ENCODE peak calls at places on chromosomes 6 and 20, in nine cellular contexts. R, A, H, Z, B, T, O, M and N are unnamed samples.

GRCh38 chr20:1904160-1904559 is 9.0 kb downstream of the SIRPA start:
- DNase-seq in A (no peak), B (no peak), R (no peak), H (peak), M (no peak), O (peak), T (no peak), Z (no peak), N (no peak)

GRCh38 chr20:7924692-7925091 is 15.6 kb downstream of the HAO1 start:
- DNase-seq in R (peak), H (peak), T (no peak), Z (no peak), M (peak), O (peak), A (peak), B (peak), N (no peak)

GRCh38 chr6:127518212-127518709 is 874 bp downstream of the MTCL3 start:
- DNase-seq in M (no peak), T (no peak), R (no peak), H (no peak), A (no peak), Z (no peak), O (peak), B (no peak), N (no peak)

GRCh38 chr6:144007779-144008500 is at the start of gene PLAGL1:
- DNase-seq in R (peak), O (peak), B (peak), H (peak), Z (peak), T (peak), A (peak), M (peak), N (peak)

GRCh38 chr6:144675231-144675861 is 390.2 kb downstream of the UTRN start:
- DNase-seq in Z (no peak), R (peak), O (peak), H (peak), B (peak), A (no peak), M (no peak), T (peak), N (no peak)

GRCh38 chr6:11214438-11214837 is 18.0 kb downstream of the NEDD9 start:
- DNase-seq in R (no peak), O (no peak), B (no peak), T (no peak), H (no peak), A (no peak), Z (no peak), M (no peak), N (no peak)

GRCh38 chr6:84027340-84028183 is 6.0 kb upstream of the MRAP2 start:
- DNase-seq in T (peak), O (peak), H (peak), Z (no peak), R (no peak), M (peak), B (peak), A (no peak), N (peak)

GRCh38 chr6:122878809-122879208 is 89.8 kb downstream of the SMPDL3A start:
- DNase-seq in T (no peak), Z (no peak), H (no peak), O (no peak), M (no peak), A (no peak), R (no peak), B (no peak), N (no peak)

GRCh38 chr6:152698692-152699091 is 995 bp downstream of the MYCT1 start:
- DNase-seq in H (no peak), B (no peak), Z (no peak), R (no peak), M (no peak), O (no peak), T (no peak), A (no peak), N (no peak)

GRCh38 chr20:3092611-3093379 is 8.3 kb upstream of the AVP start:
- DNase-seq in H (peak), R (no peak), M (peak), O (peak), A (no peak), B (no peak), T (no peak), Z (no peak), N (no peak)
- H3K9ac ChIP-seq in H (peak), R (peak), M (peak), O (no peak), A (no peak), B (no peak), T (no peak), Z (no peak), N (no peak)

DNA sequence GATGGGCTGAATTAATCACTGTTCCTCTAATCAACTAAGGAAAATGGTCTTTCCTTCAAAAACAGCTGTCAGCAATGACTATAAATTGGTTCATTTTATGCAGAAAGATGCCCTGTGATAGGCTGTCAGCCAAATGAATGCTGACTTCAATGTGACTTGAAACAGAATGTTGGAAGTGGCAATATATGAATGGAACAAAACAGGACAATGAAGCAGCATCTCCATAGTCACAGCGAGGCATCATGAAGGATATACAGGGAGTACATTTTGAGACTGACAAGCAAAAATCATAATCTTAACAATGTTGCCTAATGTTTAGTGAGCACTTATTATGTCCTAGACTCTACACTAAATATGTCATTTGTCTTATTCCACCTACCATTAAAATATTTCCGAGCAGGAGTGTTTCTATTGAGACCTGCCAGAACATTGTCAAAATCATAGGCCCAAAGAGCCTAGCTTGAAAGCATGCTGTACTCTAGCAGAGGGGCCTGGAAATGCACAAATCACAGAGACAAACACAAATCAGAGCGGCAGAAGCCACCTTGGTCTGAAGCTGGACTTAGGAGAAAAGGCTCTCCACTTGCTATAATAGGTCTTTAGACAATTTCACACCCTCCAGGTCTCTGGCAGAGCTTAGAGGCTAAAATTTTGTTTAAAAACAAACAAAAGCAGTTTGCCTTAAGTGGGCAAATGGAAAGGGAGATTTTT is 63.3 kb downstream of the FAM50B start:
- DNase-seq in M (peak), H (no peak), B (peak), Z (no peak), T (no peak), A (peak), R (no peak), O (no peak), N (no peak)
- H3K9ac ChIP-seq in M (peak), H (peak), B (peak), Z (no peak), T (no peak), A (peak), R (peak), O (no peak), N (no peak)

DNA sequence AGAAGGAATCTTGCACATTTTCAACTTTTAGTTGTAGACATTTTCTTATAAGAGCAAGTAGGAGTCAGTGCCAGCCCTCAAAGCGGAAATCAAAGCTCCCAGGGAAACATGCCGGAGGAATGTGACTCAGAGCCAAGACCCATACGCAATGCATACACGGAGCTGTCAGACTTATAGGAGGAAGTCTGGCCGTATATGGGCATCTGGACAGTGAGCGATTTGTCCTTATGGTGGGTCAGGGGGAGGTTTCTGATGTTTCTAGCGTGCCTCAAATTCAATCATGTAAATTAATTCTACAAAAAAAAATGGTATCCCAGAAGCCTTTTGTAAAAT is 3.6 kb upstream of the CCN2 start:
- DNase-seq in Z (no peak), R (peak), A (peak), T (peak), M (peak), B (peak), H (peak), O (peak), N (no peak)
- H3K9ac ChIP-seq in Z (no peak), R (peak), A (no peak), T (no peak), M (no peak), B (peak), H (peak), O (no peak), N (no peak)

GRCh38 chr6:89145461-89145961 is 344 bp upstream of the PM20D2 start:
- DNase-seq in M (peak), H (no peak), O (peak), B (peak), R (peak), A (no peak), T (no peak), Z (no peak), N (no peak)
- H3K9ac ChIP-seq in M (peak), H (peak), O (peak), B (peak), R (peak), A (peak), T (peak), Z (peak), N (peak)

GRCh38 chr20:62356948-62357667 is 10.0 kb downstream of the LAMA5 start:
- DNase-seq in A (no peak), O (peak), T (no peak), R (peak), B (peak), Z (no peak), M (peak), H (peak), N (peak)

GRCh38 chr20:62354031-62354808 is 12.9 kb downstream of the LAMA5 start:
- DNase-seq in A (no peak), R (no peak), H (no peak), O (no peak), M (no peak), B (no peak), T (no peak), Z (no peak), N (no peak)

GRCh38 chr20:62354811-62355341 is 12.2 kb downstream of the LAMA5 start:
- DNase-seq in T (no peak), R (no peak), O (no peak), M (no peak), B (no peak), H (no peak), Z (no peak), A (no peak), N (peak)

GRCh38 chr20:62356143-62356947 is 10.8 kb downstream of the LAMA5 start:
- DNase-seq in B (no peak), M (no peak), O (no peak), A (no peak), H (no peak), R (no peak), T (no peak), Z (no peak), N (peak)

GRCh38 chr20:62355527-62356142 is 11.5 kb downstream of the LAMA5 start:
- DNase-seq in Z (no peak), H (no peak), B (no peak), O (peak), M (peak), A (peak), R (peak), T (no peak), N (peak)
- H3K9ac ChIP-seq in Z (no peak), H (peak), B (no peak), O (no peak), M (no peak), A (no peak), R (peak), T (peak), N (no peak)

DNA sequence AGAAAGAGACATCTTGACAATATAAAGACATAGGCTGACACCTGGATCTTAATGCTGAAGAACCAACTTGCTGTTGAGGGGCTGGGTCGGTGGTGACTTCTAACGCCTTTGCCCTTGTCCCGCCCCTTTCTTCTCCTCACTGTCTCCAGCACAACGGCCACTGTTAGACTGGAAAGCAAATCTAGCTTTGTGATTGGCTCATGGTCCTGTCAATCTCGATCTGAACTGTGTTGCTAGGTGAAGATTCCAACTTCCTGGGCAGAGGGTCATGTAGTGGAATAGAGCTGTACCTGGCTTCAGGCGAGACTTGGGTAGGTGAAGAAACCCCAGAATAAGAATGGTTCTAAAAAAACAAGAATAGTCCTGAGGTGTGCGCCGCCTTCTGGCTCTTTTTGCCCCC is at the start of gene PGK2:
- DNase-seq in O (no peak), Z (peak), T (no peak), A (no peak), B (no peak), R (no peak), M (no peak), H (no peak), N (no peak)
- H3K9ac ChIP-seq in O (no peak), Z (no peak), T (no peak), A (no peak), B (no peak), R (no peak), M (no peak), H (no peak), N (no peak)